ENCODE peak calls at places on chromosome 1, in four cellular contexts. One of them, this sample, is unnamed.
A peak's percentile ranks its signal among the peaks of the same experiment; 100 is the strongest.

GRCh38 chr1:200033511-200034261 is 6.2 kb downstream of the NR5A2 start:
- DNase-seq in right cardiac atrium: no peak
- DNase-seq in iris pigment epithelial cell: peak; percentile 44
- DNase-seq in aorta: no peak
- DNase-seq in this sample: peak; percentile 38

GRCh38 chr1:145977486-145978476 is 13.3 kb downstream of the POLR3GL start:
- DNase-seq in right cardiac atrium: peak; percentile 86
- DNase-seq in iris pigment epithelial cell: peak; percentile 83
- DNase-seq in aorta: peak; percentile 82
- DNase-seq in this sample: peak; percentile 91

GRCh38 chr1:152160553-152160952 is 1.5 kb upstream of the RPTN start:
- DNase-seq in iris pigment epithelial cell: no peak
- DNase-seq in right cardiac atrium: no peak
- DNase-seq in aorta: no peak
- DNase-seq in this sample: no peak

GRCh38 chr1:9438431-9439073 is 100.7 kb upstream of the SLC25A33 start:
- DNase-seq in iris pigment epithelial cell: peak; percentile 93
- DNase-seq in right cardiac atrium: peak; percentile 73
- DNase-seq in aorta: peak; percentile 80
- DNase-seq in this sample: peak; percentile 75

GRCh38 chr1:163472267-163472666 is 150.5 kb downstream of the NUF2 start:
- DNase-seq in aorta: no peak
- DNase-seq in right cardiac atrium: no peak
- DNase-seq in iris pigment epithelial cell: peak; percentile 1
- DNase-seq in this sample: peak; percentile 5

GRCh38 chr1:166080965-166081870 is 85.6 kb downstream of the FAM78B start:
- DNase-seq in iris pigment epithelial cell: no peak
- DNase-seq in aorta: no peak
- DNase-seq in right cardiac atrium: no peak
- DNase-seq in this sample: no peak

GRCh38 chr1:6317101-6317760 is 56.3 kb upstream of the GPR153 start:
- DNase-seq in iris pigment epithelial cell: peak; percentile 44
- DNase-seq in right cardiac atrium: no peak
- DNase-seq in aorta: no peak
- DNase-seq in this sample: no peak

GRCh38 chr1:20625176-20626097 is 7.8 kb upstream of the PINK1 start:
- DNase-seq in right cardiac atrium: no peak
- DNase-seq in aorta: no peak
- DNase-seq in iris pigment epithelial cell: no peak
- DNase-seq in this sample: no peak

GRCh38 chr1:206953126-206953525 is 6.9 kb upstream of the PIGR start:
- DNase-seq in right cardiac atrium: no peak
- DNase-seq in aorta: no peak
- DNase-seq in iris pigment epithelial cell: no peak
- DNase-seq in this sample: no peak

GRCh38 chr1:222583079-222583478 is 6.7 kb downstream of the TAF1A start:
- DNase-seq in iris pigment epithelial cell: no peak
- DNase-seq in right cardiac atrium: no peak
- DNase-seq in aorta: no peak
- DNase-seq in this sample: no peak

GRCh38 chr1:228842094-228842775 is 107.0 kb downstream of the RHOU start:
- DNase-seq in iris pigment epithelial cell: peak; percentile 90
- DNase-seq in right cardiac atrium: peak; percentile 75
- DNase-seq in aorta: peak; percentile 68
- DNase-seq in this sample: peak; percentile 82